ENCODE peak calls at places on chromosome 3, in ten cellular contexts. One of them, this sample, is unnamed.

GRCh38 chr3:73661262-73661661 is 36.5 kb upstream of the PDZRN3 start:
- DNase-seq in AG09309: no peak
- DNase-seq in uterus: no peak
- DNase-seq in AG10803: peak
- DNase-seq in neural crest cell: no peak
- DNase-seq in thyroid gland: no peak
- DNase-seq in heart left ventricle: no peak
- DNase-seq in hepatocyte: no peak
- DNase-seq in IMR-90: peak
- DNase-seq in fibroblast of lung: peak
- DNase-seq in this sample: no peak

GRCh38 chr3:40911928-40912327 is 287.4 kb upstream of the CTNNB1 start:
- DNase-seq in AG09309: no peak
- DNase-seq in uterus: no peak
- DNase-seq in AG10803: no peak
- DNase-seq in neural crest cell: no peak
- DNase-seq in thyroid gland: no peak
- DNase-seq in heart left ventricle: no peak
- DNase-seq in hepatocyte: peak
- DNase-seq in IMR-90: no peak
- DNase-seq in fibroblast of lung: no peak
- DNase-seq in this sample: no peak

GRCh38 chr3:58009026-58009748 is 965 bp downstream of the FLNB start:
- DNase-seq in AG09309: no peak
- DNase-seq in uterus: no peak
- DNase-seq in AG10803: no peak
- DNase-seq in neural crest cell: no peak
- DNase-seq in thyroid gland: peak
- DNase-seq in heart left ventricle: peak
- DNase-seq in hepatocyte: peak
- DNase-seq in IMR-90: no peak
- DNase-seq in fibroblast of lung: no peak
- DNase-seq in this sample: peak

GRCh38 chr3:126555795-126556636 is 2.7 kb downstream of the C3orf22 start:
- DNase-seq in AG09309: no peak
- DNase-seq in uterus: peak
- DNase-seq in AG10803: no peak
- DNase-seq in neural crest cell: no peak
- DNase-seq in thyroid gland: no peak
- DNase-seq in heart left ventricle: no peak
- DNase-seq in hepatocyte: no peak
- DNase-seq in IMR-90: no peak
- DNase-seq in fibroblast of lung: no peak
- DNase-seq in this sample: no peak

GRCh38 chr3:182861345-182861744 is 68.0 kb downstream of the ATP11B start:
- DNase-seq in AG09309: no peak
- DNase-seq in uterus: no peak
- DNase-seq in AG10803: peak
- DNase-seq in neural crest cell: no peak
- DNase-seq in thyroid gland: no peak
- DNase-seq in heart left ventricle: no peak
- DNase-seq in hepatocyte: no peak
- DNase-seq in IMR-90: peak
- DNase-seq in fibroblast of lung: no peak
- DNase-seq in this sample: no peak

GRCh38 chr3:81244196-81244595 is 517.2 kb downstream of the GBE1 start:
- DNase-seq in AG09309: no peak
- DNase-seq in uterus: no peak
- DNase-seq in AG10803: no peak
- DNase-seq in neural crest cell: no peak
- DNase-seq in thyroid gland: no peak
- DNase-seq in heart left ventricle: no peak
- DNase-seq in hepatocyte: no peak
- DNase-seq in IMR-90: no peak
- DNase-seq in fibroblast of lung: no peak
- DNase-seq in this sample: no peak

GRCh38 chr3:151721294-151721693 is 12.4 kb upstream of the AADACL2 start:
- DNase-seq in AG09309: no peak
- DNase-seq in uterus: no peak
- DNase-seq in AG10803: no peak
- DNase-seq in neural crest cell: no peak
- DNase-seq in thyroid gland: no peak
- DNase-seq in heart left ventricle: no peak
- DNase-seq in hepatocyte: no peak
- DNase-seq in IMR-90: no peak
- DNase-seq in fibroblast of lung: no peak
- DNase-seq in this sample: no peak

GRCh38 chr3:13189639-13190375 is 116.6 kb upstream of the IQSEC1 start:
- DNase-seq in AG09309: peak
- DNase-seq in uterus: no peak
- DNase-seq in AG10803: peak
- DNase-seq in neural crest cell: no peak
- DNase-seq in thyroid gland: no peak
- DNase-seq in heart left ventricle: no peak
- DNase-seq in hepatocyte: peak
- DNase-seq in IMR-90: peak
- DNase-seq in fibroblast of lung: no peak
- DNase-seq in this sample: peak

GRCh38 chr3:31997500-31997899 is 15.9 kb downstream of the ZNF860 start:
- DNase-seq in AG09309: no peak
- DNase-seq in uterus: no peak
- DNase-seq in AG10803: no peak
- DNase-seq in neural crest cell: no peak
- DNase-seq in thyroid gland: no peak
- DNase-seq in heart left ventricle: no peak
- DNase-seq in hepatocyte: no peak
- DNase-seq in IMR-90: no peak
- DNase-seq in fibroblast of lung: peak
- DNase-seq in this sample: no peak
- TF ChIP-seq CTCF in AG09309: no peak
- TF ChIP-seq CTCF in uterus: no peak
- TF ChIP-seq CTCF in AG10803: no peak
- TF ChIP-seq CTCF in neural crest cell: no peak
- TF ChIP-seq CTCF in thyroid gland: no peak
- TF ChIP-seq CTCF in heart left ventricle: no peak
- TF ChIP-seq CTCF in hepatocyte: no peak
- TF ChIP-seq CTCF in IMR-90: no peak
- TF ChIP-seq CTCF in fibroblast of lung: no peak
- TF ChIP-seq CTCF in this sample: no peak

GRCh38 chr3:113132571-113132996 is 78.8 kb upstream of the BOC start:
- DNase-seq in AG09309: peak
- DNase-seq in uterus: no peak
- DNase-seq in AG10803: peak
- DNase-seq in neural crest cell: no peak
- DNase-seq in thyroid gland: no peak
- DNase-seq in heart left ventricle: no peak
- DNase-seq in hepatocyte: no peak
- DNase-seq in IMR-90: peak
- DNase-seq in fibroblast of lung: peak
- DNase-seq in this sample: no peak
- TF ChIP-seq CTCF in AG09309: peak
- TF ChIP-seq CTCF in uterus: no peak
- TF ChIP-seq CTCF in AG10803: peak
- TF ChIP-seq CTCF in neural crest cell: no peak
- TF ChIP-seq CTCF in thyroid gland: no peak
- TF ChIP-seq CTCF in heart left ventricle: no peak
- TF ChIP-seq CTCF in hepatocyte: no peak
- TF ChIP-seq CTCF in IMR-90: no peak
- TF ChIP-seq CTCF in fibroblast of lung: no peak
- TF ChIP-seq CTCF in this sample: no peak

DNA sequence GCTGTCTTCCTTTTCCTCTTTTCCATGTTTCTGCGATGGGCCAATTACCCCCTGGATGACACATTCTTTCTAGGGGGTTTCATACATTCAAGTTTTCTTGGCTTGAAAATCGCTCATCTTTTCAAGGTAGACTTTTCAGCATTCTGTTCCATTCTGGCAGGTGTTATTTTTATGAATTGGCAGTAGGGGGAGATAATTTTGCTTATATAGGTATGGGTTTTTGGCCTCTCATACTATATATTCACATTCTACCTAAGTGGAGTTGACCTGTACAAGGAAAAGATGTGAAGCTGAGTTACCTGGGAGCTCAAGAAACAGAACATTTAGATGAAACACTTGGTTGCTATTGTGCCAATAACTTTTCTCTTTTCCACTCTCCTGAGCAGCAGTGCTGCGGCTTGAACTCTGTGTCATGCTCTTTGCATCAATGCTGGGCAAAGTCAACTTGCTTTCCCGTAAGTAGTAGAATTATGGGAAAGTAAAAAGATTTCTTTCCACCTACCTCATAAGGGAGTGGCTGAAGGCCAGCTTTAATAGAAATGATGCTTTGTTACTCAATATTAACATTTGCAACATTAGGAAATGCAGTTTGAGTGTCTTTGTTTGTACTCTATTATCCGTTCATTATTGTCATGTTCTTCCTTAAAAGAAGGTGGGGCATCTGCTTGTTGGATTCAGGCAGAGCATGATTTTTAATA is 27.9 kb upstream of the MFSD1 start:
- DNase-seq in AG09309: peak
- DNase-seq in uterus: peak
- DNase-seq in AG10803: peak
- DNase-seq in neural crest cell: no peak
- DNase-seq in thyroid gland: no peak
- DNase-seq in heart left ventricle: no peak
- DNase-seq in hepatocyte: no peak
- DNase-seq in IMR-90: peak
- DNase-seq in fibroblast of lung: peak
- DNase-seq in this sample: no peak
- TF ChIP-seq CTCF in AG09309: peak
- TF ChIP-seq CTCF in uterus: no peak
- TF ChIP-seq CTCF in AG10803: no peak
- TF ChIP-seq CTCF in neural crest cell: no peak
- TF ChIP-seq CTCF in thyroid gland: no peak
- TF ChIP-seq CTCF in heart left ventricle: no peak
- TF ChIP-seq CTCF in hepatocyte: no peak
- TF ChIP-seq CTCF in IMR-90: no peak
- TF ChIP-seq CTCF in fibroblast of lung: no peak
- TF ChIP-seq CTCF in this sample: no peak

DNA sequence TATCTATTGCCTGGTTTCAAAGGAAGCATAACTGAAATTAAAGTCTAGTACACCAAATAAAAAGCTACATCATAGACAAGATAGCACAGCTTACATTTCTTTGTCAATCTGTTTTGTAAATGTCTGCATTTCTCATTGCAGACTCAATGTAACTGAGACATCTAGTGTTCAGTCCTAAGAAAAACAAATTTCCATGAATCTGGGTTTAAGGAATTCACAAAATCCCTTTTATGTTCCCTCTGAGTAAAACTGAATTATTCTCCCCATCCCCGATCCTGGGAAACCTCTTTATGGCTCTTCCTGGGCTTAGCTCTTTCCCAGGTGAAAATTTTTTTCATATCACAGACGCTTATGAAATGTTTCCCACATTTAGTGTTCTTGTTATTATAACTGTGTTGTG is 21.6 kb upstream of the RASA2 start:
- DNase-seq in AG09309: no peak
- DNase-seq in uterus: no peak
- DNase-seq in AG10803: peak
- DNase-seq in neural crest cell: no peak
- DNase-seq in thyroid gland: no peak
- DNase-seq in heart left ventricle: no peak
- DNase-seq in hepatocyte: no peak
- DNase-seq in IMR-90: peak
- DNase-seq in fibroblast of lung: peak
- DNase-seq in this sample: no peak
- TF ChIP-seq CTCF in AG09309: no peak
- TF ChIP-seq CTCF in uterus: no peak
- TF ChIP-seq CTCF in AG10803: peak
- TF ChIP-seq CTCF in neural crest cell: no peak
- TF ChIP-seq CTCF in thyroid gland: no peak
- TF ChIP-seq CTCF in heart left ventricle: peak
- TF ChIP-seq CTCF in hepatocyte: peak
- TF ChIP-seq CTCF in IMR-90: peak
- TF ChIP-seq CTCF in fibroblast of lung: peak
- TF ChIP-seq CTCF in this sample: no peak

GRCh38 chr3:107241217-107241616 is 136.0 kb upstream of the CCDC54 start:
- DNase-seq in AG09309: no peak
- DNase-seq in uterus: peak
- DNase-seq in AG10803: peak
- DNase-seq in neural crest cell: no peak
- DNase-seq in thyroid gland: peak
- DNase-seq in heart left ventricle: peak
- DNase-seq in hepatocyte: peak
- DNase-seq in IMR-90: no peak
- DNase-seq in fibroblast of lung: peak
- DNase-seq in this sample: peak
- TF ChIP-seq CTCF in AG09309: no peak
- TF ChIP-seq CTCF in uterus: no peak
- TF ChIP-seq CTCF in AG10803: no peak
- TF ChIP-seq CTCF in neural crest cell: peak
- TF ChIP-seq CTCF in thyroid gland: no peak
- TF ChIP-seq CTCF in heart left ventricle: no peak
- TF ChIP-seq CTCF in hepatocyte: no peak
- TF ChIP-seq CTCF in IMR-90: no peak
- TF ChIP-seq CTCF in fibroblast of lung: peak
- TF ChIP-seq CTCF in this sample: no peak

GRCh38 chr3:106823706-106824105 is 553.5 kb upstream of the CCDC54 start:
- DNase-seq in AG09309: no peak
- DNase-seq in uterus: no peak
- DNase-seq in AG10803: no peak
- DNase-seq in neural crest cell: no peak
- DNase-seq in thyroid gland: no peak
- DNase-seq in heart left ventricle: no peak
- DNase-seq in hepatocyte: no peak
- DNase-seq in IMR-90: no peak
- DNase-seq in fibroblast of lung: no peak
- DNase-seq in this sample: no peak

GRCh38 chr3:106826861-106827311 is 550.4 kb upstream of the CCDC54 start:
- DNase-seq in AG09309: no peak
- DNase-seq in uterus: no peak
- DNase-seq in AG10803: no peak
- DNase-seq in neural crest cell: no peak
- DNase-seq in thyroid gland: no peak
- DNase-seq in heart left ventricle: no peak
- DNase-seq in hepatocyte: no peak
- DNase-seq in IMR-90: no peak
- DNase-seq in fibroblast of lung: no peak
- DNase-seq in this sample: peak

GRCh38 chr3:106825962-106826605 is 551.2 kb upstream of the CCDC54 start:
- DNase-seq in AG09309: peak
- DNase-seq in uterus: no peak
- DNase-seq in AG10803: peak
- DNase-seq in neural crest cell: no peak
- DNase-seq in thyroid gland: no peak
- DNase-seq in heart left ventricle: no peak
- DNase-seq in hepatocyte: peak
- DNase-seq in IMR-90: peak
- DNase-seq in fibroblast of lung: peak
- DNase-seq in this sample: no peak

GRCh38 chr3:106822204-106822603 is 555.0 kb upstream of the CCDC54 start:
- DNase-seq in AG09309: no peak
- DNase-seq in uterus: no peak
- DNase-seq in AG10803: no peak
- DNase-seq in neural crest cell: no peak
- DNase-seq in thyroid gland: no peak
- DNase-seq in heart left ventricle: no peak
- DNase-seq in hepatocyte: no peak
- DNase-seq in IMR-90: no peak
- DNase-seq in fibroblast of lung: no peak
- DNase-seq in this sample: no peak

GRCh38 chr3:106824856-106825255 is 552.4 kb upstream of the CCDC54 start:
- DNase-seq in AG09309: peak
- DNase-seq in uterus: no peak
- DNase-seq in AG10803: peak
- DNase-seq in neural crest cell: no peak
- DNase-seq in thyroid gland: peak
- DNase-seq in heart left ventricle: no peak
- DNase-seq in hepatocyte: peak
- DNase-seq in IMR-90: peak
- DNase-seq in fibroblast of lung: peak
- DNase-seq in this sample: peak
- TF ChIP-seq CTCF in AG09309: peak
- TF ChIP-seq CTCF in uterus: no peak
- TF ChIP-seq CTCF in AG10803: peak
- TF ChIP-seq CTCF in neural crest cell: peak
- TF ChIP-seq CTCF in thyroid gland: no peak
- TF ChIP-seq CTCF in heart left ventricle: peak
- TF ChIP-seq CTCF in hepatocyte: peak
- TF ChIP-seq CTCF in IMR-90: peak
- TF ChIP-seq CTCF in fibroblast of lung: peak
- TF ChIP-seq CTCF in this sample: peak

This sample was measured in GM12865.